ENCODE peak calls at places on chromosomes 2 and 18, in nine cellular contexts. B is right atrium auricular region, Z is BE2C, U is endothelial cell of umbilical vein, F is MM.1S, X is fibroblast of pulmonary artery, K is colonic mucosa, I is AG04450, H is astrocyte. O is an unnamed sample.

GRCh38 chr2:234071664-234072063 is 21.2 kb downstream of the SPP2 start:
- DNase-seq in B (no peak), I (no peak), F (no peak), Z (no peak), U (no peak), H (no peak), K (no peak), X (no peak), O (no peak)

GRCh38 chr2:239528146-239528545 is 127.3 kb upstream of the HDAC4 start:
- DNase-seq in Z (no peak), H (no peak), F (no peak), U (no peak), K (no peak), I (no peak), X (no peak), B (no peak), O (no peak)

GRCh38 chr2:40554665-40555294 is 102.9 kb upstream of the SLC8A1 start:
- DNase-seq in H (peak), B (peak), Z (peak), F (peak), K (peak), U (peak), I (no peak), X (peak), O (no peak)

GRCh38 chr2:118848381-118849225 is 1.2 kb upstream of the EN1 start:
- DNase-seq in U (no peak), K (no peak), X (no peak), H (no peak), I (no peak), Z (no peak), B (peak), F (no peak), O (no peak)

GRCh38 chr2:73930386-73930785 is 3.7 kb downstream of the DGUOK start:
- DNase-seq in H (no peak), B (no peak), F (no peak), Z (no peak), K (no peak), I (no peak), X (no peak), U (no peak), O (no peak)

GRCh38 chr2:68282814-68283812 is 30.8 kb upstream of the PPP3R1 start:
- DNase-seq in X (peak), K (no peak), U (peak), F (peak), Z (peak), H (peak), I (no peak), B (no peak), O (no peak)

GRCh38 chr2:202108345-202108744 is 35.3 kb downstream of the KIAA2012 start:
- DNase-seq in H (no peak), K (no peak), I (no peak), X (no peak), U (no peak), F (no peak), B (no peak), Z (no peak), O (no peak)

GRCh38 chr2:38603402-38604265 is 906 bp upstream of the HNRNPLL start:
- DNase-seq in B (peak), H (peak), Z (peak), X (peak), I (no peak), F (peak), K (peak), U (peak), O (peak)

GRCh38 chr2:26274058-26274613 is 29.4 kb downstream of the HADHB start:
- DNase-seq in H (peak), I (peak), X (peak), U (peak), F (no peak), Z (no peak), K (peak), B (peak), O (no peak)

GRCh38 chr2:60551241-60552095 is 2.0 kb downstream of the BCL11A start:
- DNase-seq in X (peak), Z (peak), I (no peak), B (no peak), K (peak), F (peak), U (no peak), H (peak), O (no peak)

GRCh38 chr2:216292886-216293291 is 79.4 kb downstream of the MARCHF4 start:
- DNase-seq in I (no peak), Z (peak), H (no peak), U (peak), B (no peak), K (no peak), F (no peak), X (peak), O (no peak)

GRCh38 chr2:207734264-207734635 is 22.8 kb downstream of the CCNYL1 start:
- DNase-seq in X (peak), Z (no peak), I (no peak), B (no peak), U (peak), K (no peak), F (no peak), H (no peak), O (no peak)

GRCh38 chr2:47521666-47522285 is 118.8 kb downstream of the MSH2 start:
- DNase-seq in I (no peak), K (no peak), X (no peak), U (no peak), Z (no peak), F (no peak), B (no peak), H (no peak), O (no peak)

GRCh38 chr2:175575346-175576258 is 394.1 kb upstream of the ATP5MC3 start:
- DNase-seq in H (no peak), Z (no peak), X (no peak), K (no peak), B (no peak), F (peak), I (no peak), U (no peak), O (no peak)

GRCh38 chr2:187924293-187924692 is 367.4 kb upstream of the GULP1 start:
- DNase-seq in Z (no peak), X (no peak), F (no peak), H (no peak), U (no peak), K (no peak), I (no peak), B (no peak), O (no peak)

GRCh38 chr2:201261471-201261870 is 1.1 kb downstream of the CASP8 start:
- DNase-seq in U (no peak), B (no peak), I (no peak), F (peak), X (no peak), K (peak), Z (no peak), H (no peak), O (no peak)

GRCh38 chr2:54665436-54665856 is 58.0 kb upstream of the EML6 start:
- DNase-seq in X (peak), H (no peak), B (peak), I (no peak), U (peak), F (peak), Z (peak), K (peak), O (no peak)

GRCh38 chr2:61959381-61960293 is 54.2 kb downstream of the COMMD1 start:
- DNase-seq in K (peak), I (no peak), H (no peak), X (no peak), U (no peak), F (no peak), B (no peak), Z (no peak), O (no peak)

GRCh38 chr2:237231593-237231992 is 145.9 kb downstream of the COPS8 start:
- DNase-seq in B (peak), X (no peak), U (no peak), F (no peak), I (no peak), H (peak), Z (no peak), K (no peak), O (no peak)

GRCh38 chr2:67313536-67313935 is 83.6 kb upstream of the ETAA1 start:
- DNase-seq in B (no peak), U (no peak), I (no peak), F (no peak), Z (no peak), H (no peak), K (no peak), X (no peak), O (no peak)

GRCh38 chr2:47214990-47215389 is 59.9 kb upstream of the STPG4 start:
- DNase-seq in U (no peak), X (no peak), F (no peak), H (no peak), I (no peak), B (no peak), K (no peak), Z (no peak), O (no peak)

GRCh38 chr2:70926042-70926441 is 9.7 kb upstream of the ATP6V1B1 start:
- DNase-seq in H (no peak), K (no peak), X (no peak), Z (no peak), U (no peak), F (no peak), B (no peak), I (no peak), O (peak)

GRCh38 chr2:138267161-138267901 is 234.2 kb upstream of the SPOPL start:
- DNase-seq in U (peak), K (no peak), Z (no peak), I (peak), H (peak), X (peak), B (no peak), F (no peak), O (no peak)

GRCh38 chr2:74554821-74555531 is 456 bp downstream of the DOK1 start:
- DNase-seq in B (no peak), K (peak), F (peak), U (peak), H (no peak), I (no peak), Z (no peak), X (no peak), O (no peak)

GRCh38 chr2:71730785-71731383 is 277.5 kb downstream of the DYSF start:
- DNase-seq in U (no peak), H (no peak), Z (no peak), B (no peak), X (no peak), I (no peak), K (no peak), F (no peak), O (no peak)

GRCh38 chr2:128692895-128693519 is 374.3 kb upstream of the HS6ST1 start:
- DNase-seq in H (no peak), U (no peak), F (no peak), B (peak), I (no peak), Z (no peak), K (no peak), X (no peak), O (peak)

GRCh38 chr2:100182494-100183355 is 40.3 kb upstream of the AFF3 start:
- DNase-seq in H (no peak), K (no peak), Z (no peak), X (no peak), F (no peak), U (no peak), I (no peak), B (no peak), O (no peak)

GRCh38 chr18:37476182-37476581 is 89.4 kb downstream of the CELF4 start:
- DNase-seq in X (no peak), I (no peak), F (peak), H (no peak), U (peak), B (no peak), Z (peak), K (peak), O (no peak)

GRCh38 chr2:201257381-201257940 is 2.9 kb upstream of the CASP8 start:
- DNase-seq in Z (no peak), I (no peak), B (no peak), X (no peak), U (no peak), H (no peak), F (peak), K (peak), O (no peak)

GRCh38 chr18:48594725-48595124 is 55.9 kb downstream of the CTIF start:
- DNase-seq in U (no peak), K (no peak), X (no peak), B (no peak), H (no peak), Z (no peak), F (no peak), I (no peak), O (no peak)

GRCh38 chr18:28652654-28653053 is 475.7 kb upstream of the CDH2 start:
- DNase-seq in B (no peak), F (no peak), K (no peak), I (no peak), H (no peak), Z (no peak), U (no peak), X (no peak), O (no peak)

GRCh38 chr18:28647961-28648360 is 471.0 kb upstream of the CDH2 start:
- DNase-seq in B (no peak), K (no peak), I (no peak), F (no peak), U (peak), X (no peak), Z (no peak), H (no peak), O (no peak)

GRCh38 chr18:28651298-28651697 is 474.4 kb upstream of the CDH2 start:
- DNase-seq in B (no peak), I (no peak), F (no peak), X (no peak), K (no peak), Z (no peak), U (no peak), H (no peak), O (no peak)

DNA sequence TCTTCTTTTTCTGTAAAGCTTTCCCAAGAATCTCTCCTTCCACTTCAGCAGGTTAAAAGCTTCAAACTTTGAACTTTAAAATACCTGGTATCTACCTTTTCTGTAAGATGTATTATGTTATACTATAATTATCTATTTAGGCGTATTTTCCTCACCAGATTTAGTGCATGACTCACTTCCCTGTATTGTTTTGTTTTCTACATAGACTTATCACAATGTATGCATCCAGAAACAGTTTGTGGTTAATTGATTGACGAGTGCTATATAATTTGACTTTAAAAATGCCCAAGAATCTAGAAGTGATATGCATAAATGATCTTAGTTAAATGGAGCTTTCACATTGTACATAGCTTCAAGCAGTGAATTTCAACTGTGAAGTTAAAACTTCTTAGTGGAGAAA is 473.9 kb upstream of the CDH2 start:
- DNase-seq in Z (no peak), K (no peak), B (no peak), U (peak), I (no peak), H (peak), F (no peak), X (peak), O (no peak)
- TF ChIP-seq CTCF in Z (no peak), K (no peak), B (no peak), U (no peak), I (no peak), H (no peak), F (no peak), X (no peak), O (no peak)

GRCh38 chr2:206071832-206072231 is 14.1 kb downstream of the INO80D start:
- DNase-seq in B (no peak), I (no peak), K (no peak), Z (no peak), U (no peak), X (no peak), F (no peak), H (no peak), O (no peak)
- TF ChIP-seq CTCF in B (no peak), I (no peak), K (no peak), Z (no peak), U (no peak), X (no peak), F (no peak), H (no peak), O (no peak)

DNA sequence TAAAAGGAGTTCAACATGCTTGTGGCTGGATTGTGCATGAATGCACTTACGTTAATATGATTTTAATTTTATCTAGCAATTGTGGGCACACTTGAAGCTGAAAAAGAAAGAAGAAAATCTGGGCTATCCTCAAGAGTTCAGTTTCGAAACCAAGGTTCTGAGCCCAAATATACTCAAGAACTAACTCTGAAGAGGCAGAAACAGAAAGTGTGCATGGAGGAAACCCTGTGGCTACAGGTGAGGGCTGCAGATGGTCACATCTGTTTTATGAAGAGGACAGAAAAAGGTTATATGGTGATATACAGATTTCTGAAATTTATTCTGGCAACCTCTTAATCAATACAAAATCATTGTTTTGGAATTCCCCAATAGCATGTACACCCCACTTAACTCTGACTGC is 57.3 kb downstream of the ITGA6 start:
- DNase-seq in Z (no peak), F (peak), B (no peak), I (no peak), X (no peak), U (no peak), H (no peak), K (no peak), O (no peak)
- TF ChIP-seq CTCF in Z (no peak), F (no peak), B (no peak), I (no peak), X (no peak), U (no peak), H (no peak), K (no peak), O (no peak)

GRCh38 chr2:168461942-168462331 is 5.9 kb downstream of the CERS6 start:
- DNase-seq in K (no peak), Z (no peak), B (no peak), X (no peak), F (no peak), U (no peak), H (no peak), I (no peak), O (no peak)
- TF ChIP-seq CTCF in K (no peak), Z (no peak), B (no peak), X (no peak), F (no peak), U (no peak), H (no peak), I (no peak), O (peak)

GRCh38 chr2:218008060-218009040 is 5.6 kb upstream of the TNS1 start:
- DNase-seq in I (no peak), B (no peak), H (peak), K (no peak), F (no peak), Z (peak), X (peak), U (peak), O (no peak)

GRCh38 chr2:218009191-218010114 is 6.7 kb upstream of the TNS1 start:
- DNase-seq in H (no peak), X (no peak), Z (peak), B (no peak), K (no peak), U (no peak), F (no peak), I (no peak), O (no peak)

GRCh38 chr2:218011641-218012040 is 8.8 kb upstream of the TNS1 start:
- DNase-seq in U (no peak), H (no peak), Z (no peak), I (no peak), F (no peak), K (no peak), X (no peak), B (no peak), O (no peak)

GRCh38 chr2:218010838-218011616 is 8.2 kb upstream of the TNS1 start:
- DNase-seq in U (no peak), H (no peak), X (peak), I (no peak), B (no peak), K (no peak), Z (peak), F (no peak), O (no peak)

GRCh38 chr2:218010116-218010837 is 7.5 kb upstream of the TNS1 start:
- DNase-seq in I (no peak), F (peak), H (no peak), Z (peak), U (peak), X (peak), K (peak), B (no peak), O (no peak)
- TF ChIP-seq CTCF in I (peak), F (peak), H (peak), Z (peak), U (peak), X (peak), K (no peak), B (peak), O (peak)

DNA sequence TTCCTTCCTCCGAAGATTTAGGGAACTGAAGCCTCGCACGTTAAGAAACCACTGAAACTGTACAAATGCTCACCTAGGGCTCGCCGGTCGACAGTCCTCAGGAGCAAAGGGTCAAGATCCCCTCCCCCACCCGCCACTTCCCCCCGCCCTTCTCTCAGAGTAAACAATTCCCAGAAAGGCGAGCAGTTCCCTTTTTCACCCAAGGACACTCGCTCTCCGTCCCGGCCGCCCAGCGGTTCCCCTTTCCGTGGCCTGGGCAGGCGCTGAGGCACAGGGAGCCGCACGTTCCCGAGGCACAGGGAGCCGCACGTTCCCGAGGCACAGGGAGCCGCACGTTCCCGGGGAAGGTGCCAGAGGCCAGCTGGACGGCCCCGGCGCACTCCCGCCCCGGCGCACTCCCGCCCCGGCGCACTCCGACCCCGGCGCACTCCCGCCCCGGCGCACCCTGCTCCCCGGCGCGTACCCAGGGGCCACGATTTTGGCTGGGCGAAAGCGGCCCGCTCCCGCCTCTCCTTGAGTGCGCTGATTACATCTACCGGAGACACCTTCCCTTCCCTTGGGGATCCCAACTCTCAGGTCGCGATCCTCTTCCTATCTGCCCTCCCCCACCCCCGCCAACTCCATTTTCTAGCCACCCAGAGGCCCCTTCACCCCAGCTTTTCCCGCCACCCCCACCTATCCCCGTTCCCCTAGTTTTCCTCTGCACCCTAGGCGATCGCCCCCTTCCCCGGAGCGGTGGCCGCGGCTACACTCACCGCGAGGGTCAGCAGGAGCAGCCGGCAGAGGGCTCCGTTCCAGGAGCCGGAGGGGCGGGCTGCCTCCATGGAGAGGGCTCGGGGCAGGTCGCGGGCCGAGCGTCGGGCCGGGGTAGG is 837 bp downstream of the DSC2 start:
- DNase-seq in Z (no peak), F (no peak), I (no peak), K (peak), B (peak), H (no peak), X (peak), U (no peak), O (peak)
- TF ChIP-seq CTCF in Z (no peak), F (no peak), I (no peak), K (no peak), B (peak), H (no peak), X (no peak), U (no peak), O (peak)

DNA sequence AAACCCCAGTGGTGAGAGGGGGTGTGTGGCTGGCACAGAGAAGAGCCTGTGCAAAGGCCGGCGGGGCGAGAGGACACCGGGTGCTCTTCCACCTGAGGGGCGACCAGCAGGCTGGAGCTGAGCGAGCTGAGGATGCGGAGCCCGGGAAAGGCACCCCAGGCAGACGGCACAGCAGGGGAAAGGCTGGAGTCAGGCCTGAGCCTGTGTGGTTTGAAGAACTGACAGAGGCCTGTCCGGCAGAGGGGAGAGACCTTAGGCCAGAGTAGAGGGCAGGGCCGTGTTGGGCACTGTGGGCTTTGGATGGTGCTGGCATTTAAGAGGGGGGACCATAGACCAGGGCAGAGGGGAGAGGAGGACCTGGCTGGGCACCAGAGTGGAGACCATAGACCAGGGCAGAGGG is 149.8 kb downstream of the RTP5 start:
- DNase-seq in H (no peak), F (no peak), I (no peak), B (no peak), U (no peak), Z (no peak), K (no peak), X (no peak), O (no peak)
- TF ChIP-seq CTCF in H (no peak), F (no peak), I (no peak), B (no peak), U (no peak), Z (no peak), K (no peak), X (no peak), O (no peak)